ENCODE peak calls at places on chromosome 3, in six cellular contexts. I is heart right ventricle; R is CD8-positive, alpha-beta T cell; U is cardiac fibroblast; T is AG04449; V is heart left ventricle. W is an unnamed sample.

GRCh38 chr3:137035631-137036030 is 77.8 kb downstream of the IL20RB start:
- DNase-seq in I (no peak), R (no peak), U (peak; percentile 29), T (no peak), V (no peak), W (no peak)

GRCh38 chr3:182911782-182912111 is 68.6 kb downstream of the DCUN1D1 start:
- DNase-seq in I (no peak), R (no peak), U (no peak), T (no peak), V (no peak), W (no peak)

GRCh38 chr3:133487920-133488540 is 85.5 kb upstream of the CDV3 start:
- DNase-seq in I (peak; percentile 28), R (peak; percentile 45), U (peak; percentile 56), T (no peak), V (no peak), W (no peak)

GRCh38 chr3:13480340-13481318 is 523 bp downstream of the HDAC11 start:
- DNase-seq in I (peak; percentile 36), R (peak; percentile 17), U (peak; percentile 47), T (no peak), V (no peak), W (no peak)

GRCh38 chr3:149179225-149179624 is 42.4 kb downstream of the CP start:
- DNase-seq in I (no peak), R (no peak), U (no peak), T (peak; percentile 34), V (no peak), W (no peak)

GRCh38 chr3:2889772-2890171 is 220.4 kb downstream of the IL5RA start:
- DNase-seq in I (no peak), R (no peak), U (no peak), T (no peak), V (no peak), W (no peak)

GRCh38 chr3:62688050-62688449 is 187.2 kb downstream of the CADPS start:
- DNase-seq in I (no peak), R (no peak), U (peak; percentile 12), T (no peak), V (no peak), W (no peak)

GRCh38 chr3:14588713-14589112 is 48.6 kb upstream of the GRIP2 start:
- DNase-seq in I (no peak), R (no peak), U (no peak), T (no peak), V (no peak), W (no peak)

GRCh38 chr3:179452166-179452544 is 885 bp upstream of the GNB4 start:
- DNase-seq in I (peak; percentile 15), R (no peak), U (peak; percentile 87), T (peak; percentile 21), V (no peak), W (no peak)

GRCh38 chr3:115830764-115831395 is 207.6 kb downstream of the GAP43 start:
- DNase-seq in I (no peak), R (no peak), U (no peak), T (no peak), V (no peak), W (no peak)

GRCh38 chr3:50639055-50639494 is 22.1 kb downstream of the MAPKAPK3 start:
- DNase-seq in I (no peak), R (no peak), U (peak; percentile 36), T (no peak), V (no peak), W (no peak)

GRCh38 chr3:23877324-23877980 is 39.3 kb downstream of the NKIRAS1 start:
- DNase-seq in I (peak; percentile 32), R (no peak), U (peak; percentile 91), T (peak; percentile 74), V (no peak), W (no peak)

DNA sequence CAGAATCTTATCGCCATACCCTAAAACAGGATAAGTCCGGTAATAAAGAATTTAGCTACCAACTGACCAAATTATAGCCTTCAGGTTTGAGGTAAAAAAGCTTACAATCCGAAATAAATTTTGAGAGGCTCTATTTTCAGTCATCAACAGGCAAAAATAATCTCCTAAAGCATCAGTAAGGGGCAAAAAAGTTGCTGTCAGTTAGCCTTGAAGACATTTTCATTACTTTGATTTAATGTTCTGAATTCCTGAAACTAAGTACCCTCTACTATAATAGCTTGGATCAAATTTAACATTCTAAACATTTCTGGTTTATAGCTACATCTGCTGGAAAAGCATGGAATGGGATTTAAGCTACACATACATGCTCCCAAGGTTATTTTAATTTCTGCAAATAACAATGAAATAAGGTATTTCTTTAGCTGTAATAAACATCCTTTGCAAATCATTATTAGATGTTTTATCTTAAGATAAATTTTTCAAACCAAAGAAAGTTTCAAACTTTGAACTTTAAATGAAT is 245.5 kb downstream of the ULK4 start:
- DNase-seq in I (no peak), R (no peak), U (peak; percentile 45), T (no peak), V (no peak), W (no peak)
- TF ChIP-seq CTCF in I (no peak), R (no peak), U (peak; percentile 34), T (peak; percentile 50), V (peak; percentile 43), W (peak; percentile 22)

DNA sequence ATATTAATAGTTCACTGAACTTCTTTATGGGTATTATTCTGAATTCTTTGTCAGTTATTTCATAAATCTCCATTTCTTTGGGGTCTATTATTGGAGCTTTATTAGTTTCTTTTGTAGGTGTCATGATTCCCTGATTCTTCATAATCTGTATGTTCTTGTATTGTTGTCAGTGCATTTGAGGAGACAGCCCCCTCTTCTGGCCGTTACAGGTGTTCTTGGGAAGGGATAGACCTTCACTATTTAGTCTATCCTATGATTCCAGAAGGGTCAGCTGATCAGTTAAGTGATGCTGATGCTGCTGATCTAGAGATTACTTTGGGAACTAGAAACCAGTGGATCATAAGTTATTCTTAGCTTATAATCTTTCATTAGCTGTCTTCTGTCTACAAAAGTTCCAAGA is 34.9 kb downstream of the TMEM39A start:
- DNase-seq in I (no peak), R (no peak), U (no peak), T (no peak), V (no peak), W (no peak)
- TF ChIP-seq CTCF in I (no peak), R (no peak), U (no peak), T (no peak), V (no peak), W (no peak)

GRCh38 chr3:127761101-127761802 is 61.1 kb downstream of the MGLL start:
- DNase-seq in I (no peak), R (no peak), U (no peak), T (no peak), V (no peak), W (no peak)
- TF ChIP-seq CTCF in I (no peak), R (no peak), U (no peak), T (no peak), V (no peak), W (no peak)

GRCh38 chr3:112519424-112520001 is 20.2 kb upstream of the BTLA start:
- DNase-seq in I (peak; percentile 55), R (no peak), U (peak; percentile 89), T (peak; percentile 40), V (no peak), W (no peak)
- TF ChIP-seq CTCF in I (peak; percentile 54), R (peak; percentile 80), U (peak; percentile 65), T (peak; percentile 70), V (peak; percentile 82), W (peak; percentile 73)

DNA sequence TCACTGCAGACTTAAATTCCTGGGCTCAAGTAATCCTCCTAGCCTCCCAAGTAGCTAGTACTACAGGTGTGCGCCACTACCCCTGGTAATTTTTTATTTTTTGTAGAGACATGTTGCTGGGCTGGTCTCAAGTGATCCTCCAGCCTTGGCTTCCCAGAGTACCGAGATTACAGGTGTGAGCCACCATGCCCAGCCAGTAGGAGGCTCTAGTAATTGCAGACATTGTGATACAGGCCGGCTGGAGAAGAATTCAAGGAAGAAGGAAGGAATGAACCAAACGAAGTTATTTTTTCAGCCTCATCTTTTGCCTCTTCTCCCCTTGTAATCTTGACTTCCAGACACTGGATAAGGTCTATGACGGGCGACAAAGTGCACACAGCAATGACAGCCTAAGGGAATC is 3.2 kb upstream of the PPP4R2 start:
- DNase-seq in I (no peak), R (no peak), U (no peak), T (no peak), V (no peak), W (no peak)
- TF ChIP-seq CTCF in I (no peak), R (no peak), U (no peak), T (no peak), V (no peak), W (no peak)